ENCODE peak calls at places on chromosomes 12 and 14, in four cellular contexts. One of them, this sample, is unnamed. For H3K4me1, the result is how much of the 10 kb centered on the place peaks cover.

GRCh38 chr12:89833337-89834252 is 125.0 kb upstream of the ATP2B1 start:
- DNase-seq in right lobe of liver: no peak
- DNase-seq in body of pancreas: no peak
- DNase-seq in HAP-1: no peak
- DNase-seq in this sample: no peak

GRCh38 chr14:31819281-31819680 is 257.8 kb upstream of the ARHGAP5 start:
- DNase-seq in HAP-1: no peak
- DNase-seq in body of pancreas: no peak
- DNase-seq in right lobe of liver: no peak
- DNase-seq in this sample: no peak

GRCh38 chr14:22315336-22315735 is 273.7 kb downstream of the DAD1 start:
- DNase-seq in right lobe of liver: no peak
- DNase-seq in HAP-1: no peak
- DNase-seq in body of pancreas: no peak
- DNase-seq in this sample: no peak

GRCh38 chr12:113403435-113404415 is at the start of gene SDS:
- DNase-seq in body of pancreas: peak
- DNase-seq in right lobe of liver: peak
- DNase-seq in HAP-1: no peak
- DNase-seq in this sample: no peak

GRCh38 chr14:99564256-99564902 is 39.6 kb downstream of the CCDC85C start:
- DNase-seq in body of pancreas: peak
- DNase-seq in HAP-1: no peak
- DNase-seq in right lobe of liver: peak
- DNase-seq in this sample: no peak

GRCh38 chr12:95326855-95327254 is 109.2 kb downstream of the VEZT start:
- DNase-seq in right lobe of liver: no peak
- DNase-seq in body of pancreas: no peak
- DNase-seq in HAP-1: no peak
- DNase-seq in this sample: peak

GRCh38 chr12:53159195-53159834 is 21.2 kb upstream of the ZNF740 start:
- DNase-seq in right lobe of liver: peak
- DNase-seq in HAP-1: peak
- DNase-seq in body of pancreas: peak
- DNase-seq in this sample: peak

GRCh38 chr12:106446429-106447092 is 89.0 kb downstream of the POLR3B start:
- DNase-seq in body of pancreas: no peak
- DNase-seq in HAP-1: peak
- DNase-seq in right lobe of liver: no peak
- DNase-seq in this sample: no peak

GRCh38 chr12:26730546-26731085 is 102.4 kb downstream of the ITPR2 start:
- DNase-seq in HAP-1: no peak
- DNase-seq in body of pancreas: no peak
- DNase-seq in right lobe of liver: no peak
- DNase-seq in this sample: no peak

GRCh38 chr12:100668939-100669536 is 95.6 kb downstream of the GAS2L3 start:
- DNase-seq in body of pancreas: peak
- DNase-seq in HAP-1: peak
- DNase-seq in right lobe of liver: peak
- DNase-seq in this sample: peak

GRCh38 chr12:13592063-13592942 is 389.1 kb downstream of the GRIN2B start:
- DNase-seq in HAP-1: no peak
- DNase-seq in body of pancreas: no peak
- DNase-seq in right lobe of liver: no peak
- DNase-seq in this sample: no peak

GRCh38 chr12:30013051-30013450 is 229.3 kb upstream of the TMTC1 start:
- DNase-seq in right lobe of liver: no peak
- DNase-seq in body of pancreas: no peak
- DNase-seq in HAP-1: no peak
- DNase-seq in this sample: peak

GRCh38 chr12:27491226-27491625 is 32.8 kb upstream of the PPFIBP1 start:
- DNase-seq in HAP-1: no peak
- DNase-seq in body of pancreas: no peak
- DNase-seq in right lobe of liver: no peak
- DNase-seq in this sample: no peak

GRCh38 chr14:59354666-59355065 is 110.5 kb downstream of the GPR135 start:
- DNase-seq in HAP-1: no peak
- DNase-seq in body of pancreas: no peak
- DNase-seq in right lobe of liver: no peak
- DNase-seq in this sample: no peak
- H3K4me1 ChIP-seq in HAP-1: under half
- H3K4me1 ChIP-seq in body of pancreas: under half
- H3K4me1 ChIP-seq in right lobe of liver: under half
- H3K4me1 ChIP-seq in this sample: under half

GRCh38 chr14:57560681-57561080 is 67.0 kb upstream of the CCDC198 start:
- DNase-seq in body of pancreas: no peak
- DNase-seq in HAP-1: no peak
- DNase-seq in right lobe of liver: no peak
- DNase-seq in this sample: no peak

DNA sequence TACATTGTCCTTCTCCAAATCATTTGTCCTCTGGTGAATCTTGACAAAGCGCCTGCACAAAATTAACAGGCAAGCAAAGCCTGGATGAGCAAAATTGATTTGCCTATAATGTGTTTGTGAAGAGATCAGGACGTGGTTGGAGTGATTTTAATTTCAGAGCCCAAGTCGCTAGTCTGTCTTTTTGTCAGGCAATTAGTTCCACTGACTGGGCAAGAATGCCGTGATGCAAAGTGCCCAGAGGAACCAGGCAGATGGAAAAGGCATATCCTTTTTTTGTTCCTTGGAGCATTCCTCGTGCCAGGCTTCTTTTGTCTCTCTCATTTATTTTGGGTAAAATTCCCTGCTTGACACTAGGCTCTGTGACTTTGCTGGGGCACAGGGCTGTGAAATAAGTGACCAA is 65.9 kb upstream of the CCDC198 start:
- DNase-seq in right lobe of liver: no peak
- DNase-seq in body of pancreas: no peak
- DNase-seq in HAP-1: no peak
- DNase-seq in this sample: no peak
- H3K4me1 ChIP-seq in right lobe of liver: under half
- H3K4me1 ChIP-seq in body of pancreas: under half
- H3K4me1 ChIP-seq in HAP-1: under half
- H3K4me1 ChIP-seq in this sample: under half

GRCh38 chr12:104668274-104668718 is 211.5 kb downstream of the CHST11 start:
- DNase-seq in body of pancreas: no peak
- DNase-seq in HAP-1: no peak
- DNase-seq in right lobe of liver: no peak
- DNase-seq in this sample: peak
- H3K4me1 ChIP-seq in body of pancreas: half or more
- H3K4me1 ChIP-seq in HAP-1: under half
- H3K4me1 ChIP-seq in right lobe of liver: under half
- H3K4me1 ChIP-seq in this sample: under half

DNA sequence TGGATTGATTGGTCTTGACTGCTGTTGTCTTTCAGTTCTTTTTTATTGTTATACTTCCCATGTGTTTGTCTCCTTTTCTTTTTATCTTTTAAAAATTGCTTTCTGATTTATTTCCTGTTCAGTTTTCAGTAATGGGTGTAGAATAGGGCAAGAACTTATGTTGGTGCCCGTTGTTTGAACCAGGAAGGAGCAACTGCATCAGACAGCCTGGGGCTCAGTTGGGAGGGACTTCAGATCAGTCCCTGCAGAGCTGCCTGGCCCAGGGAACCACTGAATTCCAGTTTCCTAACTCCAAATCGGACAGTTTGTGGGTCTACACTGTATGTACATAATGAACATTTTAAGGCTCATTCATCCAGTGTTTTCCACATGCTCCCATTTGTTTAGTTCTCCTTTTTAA is 64.9 kb downstream of the FBXO34 start:
- DNase-seq in body of pancreas: no peak
- DNase-seq in HAP-1: no peak
- DNase-seq in right lobe of liver: no peak
- DNase-seq in this sample: no peak
- H3K4me1 ChIP-seq in body of pancreas: under half
- H3K4me1 ChIP-seq in HAP-1: under half
- H3K4me1 ChIP-seq in right lobe of liver: under half
- H3K4me1 ChIP-seq in this sample: under half